ENCODE peak calls at places on chromosomes 4 and X, in ten cellular contexts. I is mucosa of descending colon, D is bronchial epithelial cell, E is skeletal muscle cell, T is tibial artery, Z is BJ, H is lower leg skin, B is GM04503, J is NCI-H187, Q is neural crest cell. R is an unnamed sample.

GRCh38 chrX:67693928-67694327 is 150.1 kb downstream of the AR start:
- DNase-seq in E (no peak), I (no peak), D (peak; percentile 41), B (no peak), Z (peak; percentile 10), T (no peak), J (no peak), H (no peak), Q (no peak), R (peak; percentile 24)

GRCh38 chr4:170008376-170008775 is 17.8 kb downstream of the MFAP3L start:
- DNase-seq in H (no peak), E (no peak), J (no peak), Z (no peak), T (no peak), I (no peak), D (no peak), Q (no peak), B (no peak), R (no peak)

GRCh38 chr4:32135642-32136041 is 1415.5 kb downstream of the PCDH7 start:
- DNase-seq in B (no peak), T (no peak), I (no peak), J (no peak), H (no peak), Q (no peak), E (peak; percentile 78), D (peak; percentile 98), Z (peak; percentile 3), R (peak; percentile 79)

GRCh38 chrX:13685126-13685763 is 3.7 kb upstream of the RAB9A start:
- DNase-seq in J (no peak), Q (no peak), I (no peak), T (no peak), B (no peak), D (peak; percentile 74), Z (no peak), H (no peak), E (no peak), R (peak; percentile 45)

GRCh38 chr4:60034371-60034770 is 1165.8 kb upstream of the ADGRL3 start:
- DNase-seq in I (no peak), B (no peak), D (no peak), Z (no peak), H (no peak), Q (no peak), T (no peak), E (no peak), J (no peak), R (no peak)

GRCh38 chrX:71911731-71912050 is 1.0 kb downstream of the NHSL2 start:
- DNase-seq in Q (no peak), T (no peak), B (no peak), E (no peak), D (no peak), Z (no peak), I (no peak), H (no peak), J (no peak), R (peak; percentile 32)

GRCh38 chrX:100048156-100048555 is 361.9 kb downstream of the PCDH19 start:
- DNase-seq in B (no peak), E (no peak), T (no peak), J (no peak), H (no peak), Q (no peak), Z (no peak), D (no peak), I (no peak), R (no peak)

GRCh38 chr4:124464836-124465235 is 247.7 kb downstream of the ANKRD50 start:
- DNase-seq in E (no peak), B (no peak), I (no peak), H (no peak), D (no peak), T (no peak), Z (no peak), J (no peak), Q (no peak), R (no peak)

GRCh38 chrX:140572724-140573123 is 67.9 kb upstream of the SOX3 start:
- DNase-seq in J (no peak), Z (no peak), E (peak; percentile 3), T (peak; percentile 22), H (no peak), D (peak; percentile 26), I (no peak), Q (peak; percentile 54), B (peak; percentile 2), R (peak; percentile 24)

GRCh38 chr4:92210906-92211305 is 92.9 kb upstream of the GRID2 start:
- DNase-seq in Z (no peak), J (no peak), B (no peak), I (no peak), D (no peak), E (no peak), Q (no peak), H (no peak), T (no peak), R (no peak)

GRCh38 chr4:167020410-167020809 is 213.9 kb downstream of the SPOCK3 start:
- DNase-seq in I (no peak), E (no peak), Q (no peak), D (peak; percentile 28), T (no peak), B (no peak), Z (no peak), J (no peak), H (no peak), R (no peak)